ENCODE peak calls at places on chromosomes 7 and 10, in six cellular contexts. One of them, this sample, is unnamed.

GRCh38 chr10:24009115-24009514 is 199.8 kb upstream of the KIAA1217 start:
- DNase-seq in ACHN: no peak
- DNase-seq in NCI-H2081: no peak
- DNase-seq in bronchial epithelial cell: no peak
- DNase-seq in fibroblast of lung: no peak
- DNase-seq in anterior cingulate cortex: no peak
- DNase-seq in this sample: no peak

GRCh38 chr7:2025188-2025587 is 207.6 kb downstream of the MAD1L1 start:
- DNase-seq in fibroblast of lung: no peak
- DNase-seq in ACHN: peak; percentile 10
- DNase-seq in anterior cingulate cortex: no peak
- DNase-seq in NCI-H2081: no peak
- DNase-seq in bronchial epithelial cell: no peak
- DNase-seq in this sample: no peak

GRCh38 chr7:28018446-28018845 is 162.1 kb downstream of the JAZF1 start:
- DNase-seq in NCI-H2081: no peak
- DNase-seq in fibroblast of lung: peak; percentile 40
- DNase-seq in bronchial epithelial cell: peak; percentile 30
- DNase-seq in anterior cingulate cortex: no peak
- DNase-seq in ACHN: no peak
- DNase-seq in this sample: no peak

GRCh38 chr10:98272690-98273453 is 4.9 kb upstream of the LOXL4 start:
- DNase-seq in NCI-H2081: no peak
- DNase-seq in anterior cingulate cortex: no peak
- DNase-seq in bronchial epithelial cell: no peak
- DNase-seq in ACHN: no peak
- DNase-seq in fibroblast of lung: no peak
- DNase-seq in this sample: no peak

GRCh38 chr7:5429857-5430611 is 6.4 kb upstream of the TNRC18 start:
- DNase-seq in bronchial epithelial cell: peak; percentile 82
- DNase-seq in NCI-H2081: peak; percentile 47
- DNase-seq in ACHN: no peak
- DNase-seq in anterior cingulate cortex: no peak
- DNase-seq in fibroblast of lung: peak; percentile 42
- DNase-seq in this sample: peak; percentile 68

GRCh38 chr10:99579971-99580370 is 40.3 kb downstream of the SLC25A28 start:
- DNase-seq in NCI-H2081: no peak
- DNase-seq in anterior cingulate cortex: no peak
- DNase-seq in ACHN: no peak
- DNase-seq in bronchial epithelial cell: no peak
- DNase-seq in fibroblast of lung: no peak
- DNase-seq in this sample: no peak

GRCh38 chr7:139681812-139682135 is 96.0 kb downstream of the HIPK2 start:
- DNase-seq in fibroblast of lung: no peak
- DNase-seq in ACHN: no peak
- DNase-seq in bronchial epithelial cell: no peak
- DNase-seq in NCI-H2081: no peak
- DNase-seq in anterior cingulate cortex: no peak
- DNase-seq in this sample: no peak

GRCh38 chr7:4882169-4882741 is 1.3 kb downstream of the RADIL start:
- DNase-seq in bronchial epithelial cell: peak; percentile 9
- DNase-seq in fibroblast of lung: peak; percentile 78
- DNase-seq in NCI-H2081: no peak
- DNase-seq in anterior cingulate cortex: peak; percentile 17
- DNase-seq in ACHN: no peak
- DNase-seq in this sample: peak; percentile 17

GRCh38 chr10:74171625-74172024 is 20.6 kb downstream of the ADK start:
- DNase-seq in anterior cingulate cortex: no peak
- DNase-seq in bronchial epithelial cell: no peak
- DNase-seq in ACHN: no peak
- DNase-seq in NCI-H2081: no peak
- DNase-seq in fibroblast of lung: no peak
- DNase-seq in this sample: no peak

GRCh38 chr10:48251152-48251524 is 23.4 kb downstream of the FRMPD2 start:
- DNase-seq in NCI-H2081: peak; percentile 30
- DNase-seq in anterior cingulate cortex: no peak
- DNase-seq in ACHN: no peak
- DNase-seq in fibroblast of lung: no peak
- DNase-seq in bronchial epithelial cell: peak; percentile 21
- DNase-seq in this sample: peak; percentile 44

This sample was measured in kidney tubule cell.